ENCODE peak calls at places on chromosome X, in eight cellular contexts. O is PC-3, H is cardiac fibroblast, I is left lung, V is ovary, R is epithelial cell of esophagus, W is body of pancreas, C is coronary artery. Q is an unnamed sample.

GRCh38 chrX:71292669-71293379 is 8.7 kb upstream of the ITGB1BP2 start:
- DNase-seq in O (peak), H (peak), I (no peak), V (no peak), R (peak), W (no peak), C (no peak), Q (no peak)

GRCh38 chrX:44400588-44400987 is 57.1 kb upstream of the EFHC2 start:
- DNase-seq in O (peak), H (peak), I (peak), V (no peak), R (peak), W (no peak), C (no peak), Q (no peak)

GRCh38 chrX:106950381-106950780 is 30.2 kb downstream of the CLDN2 start:
- DNase-seq in O (no peak), H (no peak), I (no peak), V (no peak), R (no peak), W (no peak), C (no peak), Q (no peak)

GRCh38 chrX:153032397-153033118 is 23.7 kb upstream of the PNMA3 start:
- DNase-seq in O (peak), H (peak), I (peak), V (peak), R (peak), W (peak), C (no peak), Q (peak)

GRCh38 chrX:76821276-76821675 is 393.8 kb downstream of the MAGEE1 start:
- DNase-seq in O (no peak), H (no peak), I (no peak), V (no peak), R (no peak), W (no peak), C (no peak), Q (no peak)

GRCh38 chrX:14039344-14039743 is 9.7 kb upstream of the GEMIN8 start:
- DNase-seq in O (peak), H (peak), I (no peak), V (no peak), R (peak), W (peak), C (no peak), Q (peak)

GRCh38 chrX:30906726-30907125 is 17.7 kb upstream of the TAB3 start:
- DNase-seq in O (peak), H (peak), I (no peak), V (no peak), R (peak), W (no peak), C (no peak), Q (no peak)

GRCh38 chrX:72392816-72393800 is 87.4 kb upstream of the CITED1 start:
- DNase-seq in O (peak), H (no peak), I (no peak), V (no peak), R (no peak), W (no peak), C (no peak), Q (no peak)

GRCh38 chrX:131288738-131289511 is at the start of gene IGSF1:
- DNase-seq in O (no peak), H (peak), I (peak), V (peak), R (peak), W (peak), C (no peak), Q (no peak)

GRCh38 chrX:132086717-132087116 is 41.1 kb downstream of the FRMD7 start:
- DNase-seq in O (peak), H (peak), I (no peak), V (no peak), R (peak), W (no peak), C (no peak), Q (no peak)

GRCh38 chrX:76520273-76521054 is 93.0 kb downstream of the MAGEE1 start:
- DNase-seq in O (no peak), H (no peak), I (no peak), V (no peak), R (no peak), W (no peak), C (no peak), Q (no peak)

GRCh38 chrX:134554291-134554690 is 94.3 kb downstream of the HPRT1 start:
- DNase-seq in O (no peak), H (no peak), I (no peak), V (no peak), R (no peak), W (no peak), C (no peak), Q (no peak)

GRCh38 chrX:134562002-134562401 is 96.3 kb downstream of the PLAC1 start:
- DNase-seq in O (no peak), H (no peak), I (no peak), V (no peak), R (no peak), W (no peak), C (no peak), Q (no peak)

GRCh38 chrX:134558133-134558532 is 98.2 kb downstream of the HPRT1 start:
- DNase-seq in O (no peak), H (no peak), I (no peak), V (no peak), R (no peak), W (no peak), C (no peak), Q (no peak)
- TF ChIP-seq CTCF in O (no peak), H (no peak), I (no peak), V (no peak), R (no peak), W (no peak), C (no peak), Q (no peak)

DNA sequence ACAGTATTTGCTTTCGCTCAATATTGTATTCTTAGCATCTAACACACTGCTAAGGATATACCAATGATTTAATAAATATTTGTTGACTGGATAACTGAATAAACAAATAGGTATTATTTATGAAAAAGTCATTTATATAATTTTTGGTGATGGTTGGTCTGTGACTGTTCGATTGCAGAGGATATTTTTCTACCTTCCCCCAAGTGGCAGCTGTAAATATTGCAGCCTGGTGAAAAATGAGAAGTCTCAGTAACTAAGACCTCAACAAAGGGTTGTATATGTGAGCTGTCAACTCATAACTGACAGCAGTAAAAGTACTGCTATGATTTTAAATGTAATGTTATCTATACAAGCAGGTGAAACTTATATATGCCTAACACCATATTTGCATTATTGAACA is 36.0 kb downstream of the HTR2C start:
- DNase-seq in O (peak), H (peak), I (no peak), V (no peak), R (peak), W (no peak), C (no peak), Q (no peak)
- TF ChIP-seq CTCF in O (peak), H (peak), I (peak), V (no peak), R (peak), W (peak), C (no peak), Q (no peak)

DNA sequence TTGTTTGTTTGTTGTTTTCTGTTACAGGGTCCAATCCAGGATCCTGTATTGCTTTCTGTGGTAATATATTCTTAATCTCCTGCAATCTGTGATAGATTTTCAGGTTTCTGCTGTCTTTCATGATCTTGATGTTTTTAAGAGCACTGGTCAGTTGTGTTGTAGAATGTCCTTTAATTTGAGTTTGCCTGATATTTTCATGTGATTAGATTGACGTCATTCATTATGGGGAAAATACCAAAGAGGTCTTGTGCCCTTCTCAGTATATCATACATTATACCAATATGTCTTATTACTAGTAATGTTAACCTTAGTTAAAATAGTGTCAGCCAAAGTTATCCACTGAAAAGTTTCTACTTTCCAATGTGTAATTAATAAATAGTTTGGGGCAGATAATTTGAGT is 929.3 kb downstream of the PCDH19 start:
- DNase-seq in O (no peak), H (no peak), I (no peak), V (no peak), R (no peak), W (no peak), C (no peak), Q (no peak)
- TF ChIP-seq CTCF in O (no peak), H (no peak), I (no peak), V (no peak), R (no peak), W (no peak), C (no peak), Q (no peak)

GRCh38 chrX:38009641-38010040 is 3.3 kb downstream of the SYTL5 start:
- DNase-seq in O (no peak), H (no peak), I (no peak), V (no peak), R (no peak), W (no peak), C (no peak), Q (no peak)
- TF ChIP-seq CTCF in O (no peak), H (no peak), I (no peak), V (no peak), R (no peak), W (no peak), C (no peak), Q (no peak)

GRCh38 chrX:40539214-40540142 is 41.3 kb upstream of the ATP6AP2 start:
- DNase-seq in O (no peak), H (peak), I (peak), V (no peak), R (peak), W (no peak), C (no peak), Q (no peak)
- TF ChIP-seq CTCF in O (no peak), H (no peak), I (no peak), V (no peak), R (no peak), W (no peak), C (no peak), Q (no peak)

GRCh38 chrX:84046403-84046984 is 141.5 kb downstream of the RPS6KA6 start:
- DNase-seq in O (peak), H (peak), I (no peak), V (no peak), R (peak), W (peak), C (no peak), Q (peak)
- TF ChIP-seq CTCF in O (peak), H (peak), I (peak), V (no peak), R (peak), W (peak), C (peak), Q (peak)